ENCODE peak calls at places on chromosomes 12 and 14, in six cellular contexts. H is body of pancreas, O is pancreas, Z is cardiac muscle cell, R is colonic mucosa, J is stomach. D is an unnamed sample. For H3K4me1 and H3K27me3, the result is how much of the 10 kb centered on the place peaks cover.

GRCh38 chr14:74244115-74244514 is 4.9 kb downstream of the VSX2 start:
- DNase-seq in Z (no peak), H (no peak), R (no peak), J (no peak), O (no peak), D (no peak)

GRCh38 chr14:75361751-75362433 is 65.9 kb upstream of the JDP2 start:
- DNase-seq in R (no peak), J (no peak), H (no peak), Z (peak), O (no peak), D (no peak)

GRCh38 chr12:1533602-1534304 is 60.6 kb downstream of the FBXL14 start:
- DNase-seq in J (no peak), O (no peak), H (no peak), Z (peak), R (no peak), D (peak)

GRCh38 chr12:10634427-10634826 is 21.0 kb upstream of the MAGOHB start:
- DNase-seq in Z (no peak), R (no peak), J (no peak), H (no peak), O (no peak), D (no peak)

GRCh38 chr14:103741876-103742275 is 26.3 kb downstream of the ZFYVE21 start:
- DNase-seq in R (no peak), H (no peak), Z (no peak), J (no peak), O (no peak), D (no peak)

GRCh38 chr14:45135181-45135580 is 549 bp upstream of the FANCM start:
- DNase-seq in Z (peak), J (no peak), R (peak), H (no peak), O (no peak), D (no peak)

GRCh38 chr14:56715938-56716337 is 94.3 kb downstream of the OTX2 start:
- DNase-seq in Z (no peak), J (no peak), R (no peak), O (no peak), H (no peak), D (no peak)

GRCh38 chr12:68743416-68743815 is 2.6 kb upstream of the SLC35E3 start:
- DNase-seq in H (no peak), O (no peak), J (no peak), Z (no peak), R (no peak), D (no peak)

GRCh38 chr14:55707365-55707804 is 127.4 kb downstream of the KTN1 start:
- DNase-seq in O (no peak), Z (peak), R (no peak), H (no peak), J (no peak), D (no peak)

GRCh38 chr12:20369164-20370000 is 1.0 kb downstream of the PDE3A start:
- DNase-seq in H (peak), R (peak), Z (peak), J (peak), O (peak), D (no peak)

GRCh38 chr14:63287661-63288483 is 30.9 kb downstream of the GPHB5 start:
- DNase-seq in R (no peak), J (no peak), O (no peak), H (no peak), Z (no peak), D (no peak)

GRCh38 chr12:66746489-66747201 is 67.8 kb upstream of the GRIP1 start:
- DNase-seq in O (no peak), J (no peak), Z (no peak), R (no peak), H (no peak), D (no peak)
- H3K4me1 ChIP-seq in O (under half), J (under half), Z (under half), R (under half), H (under half), D (under half)

DNA sequence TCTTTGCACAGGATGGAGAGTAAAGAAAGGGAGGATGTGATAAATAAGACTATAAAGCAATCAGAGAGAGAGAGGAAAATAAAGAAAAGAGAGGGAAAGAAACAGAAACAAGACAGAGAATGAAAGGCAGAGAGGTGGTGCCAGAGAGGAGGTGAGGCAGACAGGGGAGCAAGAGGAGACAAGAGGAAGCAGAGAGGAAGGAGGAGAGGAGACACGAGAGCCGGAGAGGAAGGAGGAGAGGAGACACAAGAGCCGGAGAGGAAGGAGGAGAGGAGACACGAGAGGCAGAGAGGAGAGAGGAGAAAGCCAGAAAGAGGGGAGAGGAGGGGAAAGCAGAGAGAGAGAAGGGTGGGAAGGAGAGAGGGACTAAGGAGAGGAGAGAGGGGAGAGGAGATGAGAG is 125.2 kb downstream of the PAPOLA start:
- DNase-seq in Z (no peak), H (no peak), R (no peak), J (no peak), O (no peak), D (peak)
- H3K27me3 ChIP-seq in Z (under half), H (under half), R (under half), J (under half), O (under half), D (under half)

GRCh38 chr12:49979061-49979586 is 6.4 kb downstream of the AQP6 start:
- DNase-seq in O (no peak), H (no peak), J (no peak), R (no peak), Z (no peak), D (no peak)

GRCh38 chr12:49979791-49980190 is 7.0 kb downstream of the AQP6 start:
- DNase-seq in R (no peak), H (no peak), O (no peak), J (no peak), Z (no peak), D (no peak)

GRCh38 chr12:49983892-49984291 is 11.1 kb downstream of the AQP6 start:
- DNase-seq in J (no peak), Z (peak), H (no peak), O (no peak), R (no peak), D (no peak)

GRCh38 chr12:49982246-49983229 is 9.8 kb downstream of the AQP6 start:
- DNase-seq in H (no peak), Z (no peak), R (no peak), O (no peak), J (no peak), D (no peak)

GRCh38 chr12:49980501-49981158 is 7.9 kb downstream of the AQP6 start:
- DNase-seq in H (no peak), J (no peak), Z (no peak), R (no peak), O (no peak), D (no peak)
- H3K27ac ChIP-seq in H (no peak), J (no peak), Z (no peak), R (no peak), O (no peak), D (no peak)

GRCh38 chr12:46367351-46368029 is 5.1 kb downstream of the SLC38A2 start:
- DNase-seq in R (no peak), Z (no peak), J (no peak), O (no peak), H (no peak), D (no peak)

GRCh38 chr12:46366771-46367170 is 5.8 kb downstream of the SLC38A2 start:
- DNase-seq in O (no peak), R (no peak), H (no peak), Z (no peak), J (no peak), D (no peak)

GRCh38 chr12:46368684-46369083 is 3.9 kb downstream of the SLC38A2 start:
- DNase-seq in H (no peak), R (no peak), J (no peak), Z (no peak), O (no peak), D (no peak)

GRCh38 chr12:46369095-46369473 is 3.5 kb downstream of the SLC38A2 start:
- DNase-seq in H (no peak), O (no peak), J (no peak), R (no peak), Z (no peak), D (no peak)

DNA sequence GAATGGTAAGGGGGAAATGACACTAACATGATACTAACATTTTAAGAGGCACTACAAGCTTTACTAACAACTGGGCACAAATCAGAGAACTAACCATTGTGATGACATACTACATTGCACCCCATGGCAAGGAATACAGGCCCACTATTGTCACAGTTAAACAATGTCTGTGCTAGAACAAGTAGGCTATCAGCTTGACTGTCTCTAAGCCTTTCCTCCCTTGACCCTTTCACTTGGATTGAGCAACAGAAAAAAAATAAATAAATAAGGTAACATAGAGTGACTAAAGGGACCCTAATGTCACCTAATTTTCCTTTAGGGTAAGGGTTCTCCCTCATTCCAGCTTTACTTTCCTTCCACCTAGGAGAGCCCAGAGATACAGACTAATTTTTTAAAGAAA is 4.4 kb downstream of the SLC38A2 start:
- DNase-seq in O (no peak), J (no peak), R (no peak), Z (no peak), H (no peak), D (no peak)
- H3K4me1 ChIP-seq in O (half or more), J (half or more), R (under half), Z (under half), H (half or more), D (half or more)

D was measured in CD8-positive, alpha-beta memory T cell.